ENCODE peak calls at places on chromosomes 12 and 14, in six cellular contexts. L is CD8-positive, alpha-beta memory T cell; C is uterus; Q is amniotic stem cell; R is CD8-positive, alpha-beta T cell; M is EH. I is an unnamed sample.

GRCh38 chr14:21503376-21503775 is 7.8 kb downstream of the METTL3 start:
- DNase-seq in Q (no peak), C (no peak), R (no peak), M (no peak), L (no peak), I (no peak)

GRCh38 chr12:54879132-54879531 is 24.8 kb downstream of the MUCL1 start:
- DNase-seq in M (peak; percentile 2), C (no peak), L (no peak), R (no peak), Q (no peak), I (no peak)

GRCh38 chr14:31867570-31867969 is 209.5 kb upstream of the ARHGAP5 start:
- DNase-seq in L (no peak), M (no peak), C (no peak), Q (no peak), R (no peak), I (no peak)

GRCh38 chr14:105473677-105474477 is 744 bp upstream of the CRIP2 start:
- DNase-seq in M (peak; percentile 85), Q (peak; percentile 46), C (peak; percentile 89), R (peak; percentile 73), L (peak; percentile 60), I (peak; percentile 69)

GRCh38 chr12:121400332-121401139 is 618 bp downstream of the RNF34 start:
- DNase-seq in R (peak; percentile 33), M (peak; percentile 45), C (no peak), L (peak; percentile 52), Q (no peak), I (no peak)

GRCh38 chr12:9346866-9347327 is 138.7 kb upstream of the PZP start:
- DNase-seq in M (no peak), C (no peak), Q (no peak), L (no peak), R (no peak), I (no peak)

GRCh38 chr12:90338365-90338764 is 616.6 kb downstream of the CCER1 start:
- DNase-seq in R (no peak), C (no peak), Q (no peak), M (no peak), L (no peak), I (no peak)

GRCh38 chr14:77158175-77158908 is 16.8 kb upstream of the ZDHHC22 start:
- DNase-seq in R (no peak), Q (peak; percentile 55), M (peak; percentile 79), C (no peak), L (no peak), I (no peak)

GRCh38 chr14:75299576-75299975 is 20.9 kb downstream of the FOS start:
- DNase-seq in R (no peak), L (no peak), M (no peak), C (no peak), Q (no peak), I (no peak)

GRCh38 chr14:52840916-52841315 is 49.5 kb upstream of the GNPNAT1 start:
- DNase-seq in C (no peak), Q (peak; percentile 43), M (peak; percentile 83), L (no peak), R (no peak), I (no peak)

GRCh38 chr14:74265312-74265965 is 26.2 kb downstream of the VSX2 start:
- DNase-seq in C (no peak), Q (no peak), M (no peak), R (no peak), L (no peak), I (no peak)

GRCh38 chr14:72503271-72503670 is 390.6 kb downstream of the DPF3 start:
- DNase-seq in R (no peak), Q (no peak), L (no peak), C (no peak), M (no peak), I (no peak)

GRCh38 chr12:113190761-113191160 is 5.2 kb downstream of the RITA1 start:
- DNase-seq in Q (no peak), L (no peak), C (no peak), R (no peak), M (peak; percentile 59), I (no peak)

GRCh38 chr12:6458281-6459003 is 6.6 kb downstream of the TAPBPL start:
- DNase-seq in M (no peak), R (no peak), Q (no peak), C (no peak), L (no peak), I (no peak)

GRCh38 chr14:77883479-77884238 is 83.8 kb downstream of the ADCK1 start:
- DNase-seq in R (no peak), L (no peak), C (no peak), Q (no peak), M (no peak), I (no peak)

GRCh38 chr14:36056846-36057245 is 119.7 kb downstream of the PTCSC3 start:
- DNase-seq in M (no peak), R (no peak), Q (no peak), L (no peak), C (no peak), I (no peak)

GRCh38 chr12:94597268-94597667 is 53.1 kb downstream of the TMCC3 start:
- DNase-seq in M (no peak), C (no peak), Q (no peak), R (no peak), L (no peak), I (no peak)

GRCh38 chr14:104723651-104724406 is at the start of gene ADSS1:
- DNase-seq in R (peak; percentile 35), M (peak; percentile 64), L (peak; percentile 59), Q (no peak), C (peak; percentile 56), I (peak; percentile 55)

GRCh38 chr14:61516125-61516740 is 179.1 kb upstream of the HIF1A start:
- DNase-seq in L (no peak), R (no peak), Q (no peak), M (peak; percentile 62), C (no peak), I (no peak)

GRCh38 chr12:80353254-80353653 is 90.8 kb upstream of the PTPRQ start:
- DNase-seq in M (peak; percentile 45), R (no peak), L (no peak), C (no peak), Q (no peak), I (no peak)

GRCh38 chr14:29494312-29494711 is 433.3 kb downstream of the PRKD1 start:
- DNase-seq in L (no peak), M (no peak), Q (no peak), C (no peak), R (no peak), I (no peak)

GRCh38 chr14:25400607-25401206 is 350.8 kb upstream of the STXBP6 start:
- DNase-seq in L (no peak), C (no peak), R (no peak), M (peak; percentile 31), Q (peak; percentile 25), I (peak; percentile 70)

GRCh38 chr12:51683763-51684357 is 92.8 kb downstream of the SCN8A start:
- DNase-seq in L (no peak), R (no peak), C (no peak), M (peak; percentile 69), Q (peak; percentile 40), I (no peak)

GRCh38 chr14:68143341-68143807 is 323.8 kb downstream of the RAD51B start:
- DNase-seq in M (peak; percentile 92), Q (no peak), L (no peak), R (no peak), C (peak; percentile 86), I (no peak)

GRCh38 chr12:110135806-110136205 is 11.6 kb downstream of the IFT81 start:
- DNase-seq in C (no peak), R (no peak), M (peak; percentile 32), Q (no peak), L (no peak), I (no peak)

GRCh38 chr12:60333461-60333860 is 737.6 kb downstream of the SLC16A7 start:
- DNase-seq in C (no peak), M (peak; percentile 60), L (no peak), Q (no peak), R (no peak), I (no peak)

GRCh38 chr12:82203076-82203475 is 155.1 kb downstream of the CCDC59 start:
- DNase-seq in L (no peak), Q (no peak), M (no peak), R (no peak), C (no peak), I (no peak)

GRCh38 chr14:93329965-93330608 is 2.7 kb downstream of the BTBD7 start:
- DNase-seq in Q (no peak), C (no peak), L (no peak), M (no peak), R (no peak), I (no peak)

GRCh38 chr12:121036810-121037326 is 2.2 kb downstream of the OASL start:
- DNase-seq in R (no peak), C (no peak), Q (peak; percentile 12), L (peak; percentile 58), M (peak; percentile 82), I (no peak)

GRCh38 chr12:34605955-34606748 is 583.9 kb downstream of the ALG10 start:
- DNase-seq in L (no peak), R (no peak), Q (no peak), C (no peak), M (no peak), I (no peak)

GRCh38 chr14:99143793-99144192 is 128.2 kb downstream of the BCL11B start:
- DNase-seq in Q (no peak), M (no peak), C (no peak), R (no peak), L (no peak), I (peak; percentile 28)

GRCh38 chr14:94748667-94749347 is 21.1 kb downstream of the GSC start:
- DNase-seq in M (peak; percentile 3), C (no peak), L (no peak), R (no peak), Q (no peak), I (peak; percentile 19)

GRCh38 chr14:77909911-77910310 is 110.0 kb downstream of the ADCK1 start:
- DNase-seq in M (no peak), R (no peak), C (no peak), Q (no peak), L (no peak), I (no peak)

GRCh38 chr14:93538411-93538810 is 107.7 kb downstream of the UNC79 start:
- DNase-seq in M (no peak), Q (no peak), R (no peak), L (no peak), C (no peak), I (peak; percentile 24)

GRCh38 chr12:73125148-73125547 is 853.0 kb downstream of the TRHDE start:
- DNase-seq in C (no peak), Q (no peak), L (no peak), R (no peak), M (no peak), I (no peak)

I was measured in NCI-H526.